ENCODE peak calls at places on chromosomes 7 and 10, in eight cellular contexts. Z, B, P, R, G, H, Q and L are unnamed samples.
A peak's percentile ranks its signal among the peaks of the same experiment; 100 is the strongest.

GRCh38 chr7:127189074-127189473 is 63.7 kb downstream of the GRM8 start:
- DNase-seq in H (no peak), G (no peak), Q (no peak), Z (no peak), B (no peak), R (no peak), P (no peak), L (no peak)

GRCh38 chr7:7761974-7762769 is 43.8 kb upstream of the RPA3 start:
- DNase-seq in Q (no peak), G (no peak), P (peak; percentile 58), H (no peak), R (peak; percentile 57), Z (no peak), B (no peak), L (no peak)

GRCh38 chr7:1940402-1940786 is 270.3 kb downstream of the ELFN1 start:
- DNase-seq in P (peak; percentile 59), B (peak; percentile 46), Z (no peak), Q (peak; percentile 51), H (peak; percentile 33), G (no peak), R (peak; percentile 71), L (no peak)

GRCh38 chr7:93171606-93172226 is 23.5 kb upstream of the SAMD9L start:
- DNase-seq in R (no peak), B (no peak), Q (no peak), P (no peak), Z (no peak), H (no peak), G (no peak), L (no peak)

GRCh38 chr7:42677751-42678231 is 234.1 kb downstream of the C7orf25 start:
- DNase-seq in Q (no peak), B (no peak), Z (no peak), R (peak; percentile 92), G (no peak), P (peak; percentile 90), H (no peak), L (no peak)

GRCh38 chr7:4189151-4189570 is 492.9 kb upstream of the FOXK1 start:
- DNase-seq in R (no peak), Q (peak; percentile 86), Z (no peak), B (peak; percentile 22), P (peak; percentile 17), H (peak; percentile 23), G (peak; percentile 17), L (no peak)

GRCh38 chr10:30825022-30825421 is 195.5 kb upstream of the LYZL2 start:
- DNase-seq in R (no peak), Z (no peak), B (no peak), H (no peak), Q (no peak), P (no peak), G (no peak), L (no peak)

GRCh38 chr7:131027287-131027773 is 293.3 kb upstream of the KLF14 start:
- DNase-seq in G (no peak), Z (no peak), H (no peak), R (peak; percentile 72), B (no peak), P (peak; percentile 63), Q (no peak), L (no peak)

GRCh38 chr7:93843260-93843659 is 47.3 kb downstream of the TFPI2 start:
- DNase-seq in R (no peak), P (no peak), Z (no peak), H (no peak), B (no peak), Q (no peak), G (no peak), L (no peak)

GRCh38 chr7:90681336-90682019 is 85.4 kb downstream of the CDK14 start:
- DNase-seq in G (no peak), Z (no peak), Q (no peak), P (peak; percentile 54), R (peak; percentile 66), B (no peak), H (no peak), L (no peak)

GRCh38 chr10:102814456-102814871 is 22.7 kb downstream of the CYP17A1 start:
- DNase-seq in P (peak; percentile 70), G (no peak), Q (no peak), Z (no peak), B (no peak), H (no peak), R (peak; percentile 73), L (no peak)

GRCh38 chr7:127995157-127995865 is 35.9 kb downstream of the LRRC4 start:
- DNase-seq in B (no peak), G (no peak), H (no peak), R (peak; percentile 63), Z (no peak), Q (no peak), P (peak; percentile 69), L (no peak)

GRCh38 chr10:70593513-70593890 is 9.0 kb downstream of the PRF1 start:
- DNase-seq in Z (no peak), R (no peak), P (no peak), Q (no peak), B (no peak), G (no peak), H (no peak), L (no peak)

GRCh38 chr10:90394306-90394705 is 463.5 kb downstream of the HTR7 start:
- DNase-seq in Q (no peak), G (peak; percentile 50), Z (no peak), H (no peak), P (no peak), B (no peak), R (no peak), L (no peak)

GRCh38 chr7:25857376-25858067 is 294.5 kb upstream of the NFE2L3 start:
- DNase-seq in B (no peak), Z (peak; percentile 80), Q (peak; percentile 47), R (peak; percentile 58), G (peak; percentile 62), H (no peak), P (peak; percentile 38), L (peak; percentile 20)

GRCh38 chr10:127694580-127695193 is 42.3 kb upstream of the FOXI2 start:
- DNase-seq in G (peak; percentile 84), P (no peak), R (peak; percentile 6), Q (peak; percentile 61), H (no peak), B (no peak), Z (peak; percentile 81), L (peak; percentile 66)

GRCh38 chr10:48439031-48439430 is 132.6 kb downstream of the MAPK8 start:
- DNase-seq in Q (no peak), B (no peak), H (no peak), R (peak; percentile 59), G (no peak), P (peak; percentile 55), Z (no peak), L (no peak)

GRCh38 chr7:45108863-45109262 is 2.6 kb downstream of the TBRG4 start:
- DNase-seq in P (no peak), R (no peak), G (no peak), H (no peak), Q (no peak), Z (no peak), B (no peak), L (no peak)

GRCh38 chr10:23818484-23818883 is 379.6 kb downstream of the OTUD1 start:
- DNase-seq in Q (no peak), R (no peak), P (no peak), Z (no peak), H (peak; percentile 21), G (peak; percentile 54), B (no peak), L (peak; percentile 1)

GRCh38 chr7:80785961-80786360 is 132.9 kb downstream of the SEMA3C start:
- DNase-seq in H (no peak), B (no peak), R (no peak), Q (no peak), P (peak; percentile 51), Z (no peak), G (no peak), L (no peak)

GRCh38 chr7:7851381-7851780 is 117.2 kb upstream of the GLCCI1 start:
- DNase-seq in Q (no peak), H (no peak), G (no peak), Z (no peak), B (no peak), P (peak; percentile 62), R (peak; percentile 75), L (no peak)

GRCh38 chr10:29579455-29579970 is 55.3 kb downstream of the SVIL start:
- DNase-seq in R (no peak), Q (no peak), G (no peak), Z (no peak), B (no peak), H (no peak), P (no peak), L (no peak)

GRCh38 chr7:45268013-45268412 is 110.4 kb downstream of the RAMP3 start:
- DNase-seq in Q (no peak), P (no peak), Z (no peak), G (no peak), B (no peak), H (no peak), R (no peak), L (no peak)

DNA sequence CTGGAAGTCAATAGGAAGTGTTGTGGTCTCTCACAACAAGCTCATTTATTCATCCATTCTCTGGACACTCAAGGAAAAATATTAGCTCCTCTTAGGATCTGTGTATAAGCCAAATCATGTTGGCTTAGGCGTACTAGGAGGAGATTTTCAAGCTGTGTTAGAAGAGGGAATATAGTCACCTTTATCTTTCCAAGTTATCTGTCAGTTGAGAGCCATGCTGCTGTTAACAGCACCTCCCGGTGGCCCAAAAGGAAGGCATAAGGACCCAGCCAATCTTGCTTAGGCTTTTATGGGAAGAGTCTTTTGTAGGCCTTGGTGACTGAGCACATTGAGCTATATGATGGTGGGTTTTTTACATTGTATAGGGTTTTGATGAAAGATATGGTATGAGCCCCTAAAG is 220.0 kb downstream of the LRMDA start:
- DNase-seq in Z (peak; percentile 47), B (no peak), Q (peak; percentile 9), H (no peak), P (no peak), R (no peak), G (peak; percentile 55), L (no peak)
- TF ChIP-seq CTCF in Z (peak; percentile 61), B (peak; percentile 7), Q (no peak), H (no peak), P (peak; percentile 8), R (no peak), G (peak; percentile 58), L (no peak)

DNA sequence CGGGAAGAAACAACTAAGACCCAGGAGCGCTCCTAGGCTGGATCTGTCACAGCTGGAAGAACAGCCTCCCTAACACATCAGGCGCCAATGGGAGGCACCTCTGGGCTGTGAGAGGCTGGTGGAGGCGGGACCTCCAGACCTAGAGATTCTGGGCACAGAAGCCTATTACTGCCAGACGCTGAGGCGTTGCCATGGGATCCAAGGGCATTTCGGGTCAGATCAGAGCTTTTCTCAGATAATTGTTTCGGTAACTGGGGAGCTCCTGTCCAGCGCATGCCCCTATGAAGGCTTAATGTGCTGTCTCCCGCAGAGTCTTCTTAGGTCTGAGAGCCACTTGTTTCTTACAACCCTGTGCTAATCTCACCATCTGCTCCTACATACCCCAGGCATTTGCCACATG is 339.2 kb downstream of the ZNF716 start:
- DNase-seq in P (no peak), H (no peak), Z (peak; percentile 90), Q (no peak), G (no peak), B (no peak), R (no peak), L (no peak)
- TF ChIP-seq CTCF in P (no peak), H (no peak), Z (no peak), Q (no peak), G (no peak), B (no peak), R (no peak), L (no peak)

GRCh38 chr10:5764422-5765297 is 48.6 kb downstream of the GDI2 start:
- DNase-seq in Z (no peak), R (no peak), P (no peak), B (no peak), H (no peak), Q (no peak), G (no peak), L (no peak)
- TF ChIP-seq CTCF in Z (no peak), R (no peak), P (no peak), B (no peak), H (no peak), Q (no peak), G (no peak), L (no peak)

GRCh38 chr7:34392972-34393371 is 265.0 kb upstream of the NPSR1 start:
- DNase-seq in H (no peak), R (no peak), P (no peak), B (no peak), Q (no peak), G (peak; percentile 27), Z (no peak), L (no peak)
- TF ChIP-seq CTCF in H (no peak), R (no peak), P (no peak), B (no peak), Q (no peak), G (no peak), Z (no peak), L (no peak)